ENCODE peak calls at places on chromosome 16, in seven cellular contexts. H is GM23248; K is naive thymus-derived CD4-positive, alpha-beta T cell; S is BJ; A is hepatocyte; D is fibroblast of the aortic adventitia; Z is fibroblast of pulmonary artery. C is an unnamed sample.

GRCh38 chr16:29290631-29291247 is 115.8 kb downstream of the NPIPB11 start:
- DNase-seq in S (peak), D (peak), H (peak), Z (peak), A (peak), K (peak), C (peak)

GRCh38 chr16:896261-897199 is 74.3 kb downstream of the LMF1 start:
- DNase-seq in H (no peak), A (no peak), Z (no peak), S (no peak), D (no peak), K (no peak), C (no peak)

GRCh38 chr16:71559855-71560254 is 17.0 kb downstream of the TAT start:
- DNase-seq in S (no peak), K (no peak), Z (no peak), A (no peak), D (no peak), H (no peak), C (no peak)

GRCh38 chr16:8644151-8644512 is 22.6 kb downstream of the METTL22 start:
- DNase-seq in D (no peak), Z (no peak), A (no peak), S (no peak), K (no peak), H (no peak), C (no peak)

GRCh38 chr16:13425840-13426239 is 494.1 kb upstream of the ERCC4 start:
- DNase-seq in H (no peak), S (no peak), D (no peak), A (no peak), Z (no peak), K (no peak), C (no peak)

GRCh38 chr16:58732545-58733247 is 1.4 kb downstream of the GOT2 start:
- DNase-seq in K (no peak), A (no peak), D (peak), Z (peak), S (no peak), H (peak), C (no peak)

GRCh38 chr16:19138601-19139000 is 24.8 kb downstream of the ITPRIPL2 start:
- DNase-seq in D (peak), S (peak), K (no peak), H (peak), Z (peak), A (peak), C (peak)

GRCh38 chr16:13377143-13377542 is 475.7 kb downstream of the SHISA9 start:
- DNase-seq in Z (no peak), D (no peak), H (no peak), S (no peak), K (no peak), A (no peak), C (no peak)

GRCh38 chr16:4404247-4404966 is 12.0 kb downstream of the CORO7 start:
- DNase-seq in H (peak), S (no peak), A (peak), D (no peak), K (no peak), Z (peak), C (peak)

GRCh38 chr16:47565454-47565853 is 104.3 kb downstream of the PHKB start:
- DNase-seq in K (no peak), A (no peak), S (no peak), Z (peak), D (peak), H (peak), C (no peak)

GRCh38 chr16:30570621-30571443 is 682 bp downstream of the ZNF688 start:
- DNase-seq in S (no peak), Z (peak), K (no peak), A (peak), H (peak), D (peak), C (no peak)

GRCh38 chr16:102060-102855 is 24.2 kb downstream of the MPG start:
- DNase-seq in H (no peak), K (no peak), D (peak), S (no peak), Z (peak), A (no peak), C (no peak)

GRCh38 chr16:31833047-31833446 is 40.6 kb upstream of the ZNF267 start:
- DNase-seq in Z (no peak), K (no peak), H (no peak), D (no peak), A (no peak), S (no peak), C (no peak)

GRCh38 chr16:46929378-46930332 is 43.8 kb downstream of the DNAJA2 start:
- DNase-seq in D (peak), S (no peak), A (peak), H (peak), K (peak), Z (peak), C (peak)

GRCh38 chr16:23679274-23679985 is 741 bp downstream of the PLK1 start:
- DNase-seq in H (no peak), K (no peak), A (peak), S (no peak), D (peak), Z (peak), C (peak)

GRCh38 chr16:47392114-47392513 is 68.7 kb downstream of the ITFG1 start:
- DNase-seq in Z (no peak), D (no peak), S (no peak), A (no peak), K (no peak), H (no peak), C (peak)

GRCh38 chr16:16162591-16162990 is 60.7 kb downstream of the ABCC6 start:
- DNase-seq in S (no peak), D (no peak), H (no peak), A (no peak), K (no peak), Z (no peak), C (no peak)

GRCh38 chr16:31265329-31266245 is 5.8 kb downstream of the ITGAM start:
- DNase-seq in D (peak), Z (peak), S (no peak), H (peak), A (peak), K (no peak), C (peak)

GRCh38 chr16:82011199-82011641 is at the start of gene SDR42E1:
- DNase-seq in H (no peak), D (no peak), A (no peak), Z (no peak), K (peak), S (no peak), C (no peak)

GRCh38 chr16:55710466-55710865 is 54.7 kb downstream of the SLC6A2 start:
- DNase-seq in H (peak), D (peak), A (peak), K (no peak), Z (peak), S (no peak), C (no peak)

GRCh38 chr16:58462997-58463891 is 36.7 kb upstream of the NDRG4 start:
- DNase-seq in A (no peak), Z (no peak), D (no peak), K (no peak), S (no peak), H (peak), C (no peak)

GRCh38 chr16:87658564-87659225 is 56.4 kb downstream of the JPH3 start:
- DNase-seq in K (no peak), S (no peak), D (no peak), Z (no peak), A (peak), H (no peak), C (no peak)

GRCh38 chr16:1335211-1335971 is 1.9 kb downstream of the BAIAP3 start:
- DNase-seq in D (no peak), H (no peak), A (no peak), Z (no peak), S (no peak), K (no peak), C (no peak)

GRCh38 chr16:56628486-56629035 is 3.0 kb downstream of the MT1E start:
- DNase-seq in H (peak), D (no peak), A (no peak), K (no peak), Z (no peak), S (no peak), C (no peak)

GRCh38 chr16:86680661-86681439 is 102.5 kb downstream of the FOXL1 start:
- DNase-seq in H (peak), D (peak), A (no peak), Z (peak), S (no peak), K (no peak), C (peak)

GRCh38 chr16:87100306-87101058 is 216.7 kb downstream of the C16orf95 start:
- DNase-seq in A (no peak), D (no peak), K (no peak), Z (no peak), S (no peak), H (no peak), C (no peak)

GRCh38 chr16:27253526-27253930 is 15.0 kb downstream of the NSMCE1 start:
- DNase-seq in A (no peak), S (peak), K (no peak), H (peak), Z (peak), D (peak), C (no peak)

GRCh38 chr16:27867122-27868110 is 196.1 kb downstream of the GSG1L start:
- DNase-seq in A (peak), D (peak), Z (peak), H (peak), K (no peak), S (peak), C (peak)

GRCh38 chr16:2704166-2704982 is 15.7 kb downstream of the PRSS27 start:
- DNase-seq in K (peak), A (no peak), D (no peak), Z (no peak), S (no peak), H (no peak), C (no peak)

GRCh38 chr16:16083421-16084156 is 134.2 kb downstream of the ABCC1 start:
- DNase-seq in K (no peak), Z (peak), A (no peak), H (peak), D (peak), S (no peak), C (no peak)

GRCh38 chr16:56225013-56225742 is 33.9 kb downstream of the GNAO1 start:
- DNase-seq in D (no peak), A (no peak), K (no peak), H (no peak), Z (no peak), S (no peak), C (no peak)

GRCh38 chr16:12971216-12971615 is 69.8 kb downstream of the SHISA9 start:
- DNase-seq in S (peak), A (peak), D (no peak), K (no peak), H (no peak), Z (no peak), C (peak)

GRCh38 chr16:82263456-82264159 is 93.6 kb upstream of the MPHOSPH6 start:
- DNase-seq in H (peak), D (peak), A (peak), K (no peak), Z (peak), S (no peak), C (peak)

DNA sequence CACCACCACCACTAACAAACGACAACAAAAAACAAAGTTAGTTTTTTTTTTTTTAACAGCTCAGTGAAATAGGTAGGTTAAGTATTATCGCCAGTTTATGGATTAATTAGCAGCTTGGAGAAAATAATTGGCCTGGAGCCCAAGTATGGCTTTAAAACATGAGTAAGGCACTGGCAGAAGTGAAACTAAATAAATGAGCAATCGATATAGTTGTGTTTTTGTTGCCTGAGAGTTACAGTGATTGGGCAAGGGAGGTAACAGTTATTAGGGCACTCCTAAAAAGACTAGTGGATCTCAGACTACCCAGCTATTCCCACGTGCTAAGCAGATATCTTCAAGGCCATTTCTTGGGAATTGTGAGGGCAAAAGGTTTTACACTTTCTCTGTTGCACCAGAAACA is 2.4 kb downstream of the MLKL start:
- DNase-seq in S (no peak), Z (no peak), D (peak), K (no peak), H (peak), A (no peak), C (no peak)
- H3K4me3 ChIP-seq in S (no peak), Z (no peak), D (peak), K (peak), H (peak), A (no peak), C (no peak)

GRCh38 chr16:89358030-89359005 is 132.0 kb downstream of the ANKRD11 start:
- DNase-seq in Z (no peak), A (no peak), K (peak), H (no peak), S (no peak), D (no peak), C (no peak)
- H3K4me3 ChIP-seq in Z (no peak), A (no peak), K (peak), H (no peak), S (no peak), D (no peak), C (no peak)

DNA sequence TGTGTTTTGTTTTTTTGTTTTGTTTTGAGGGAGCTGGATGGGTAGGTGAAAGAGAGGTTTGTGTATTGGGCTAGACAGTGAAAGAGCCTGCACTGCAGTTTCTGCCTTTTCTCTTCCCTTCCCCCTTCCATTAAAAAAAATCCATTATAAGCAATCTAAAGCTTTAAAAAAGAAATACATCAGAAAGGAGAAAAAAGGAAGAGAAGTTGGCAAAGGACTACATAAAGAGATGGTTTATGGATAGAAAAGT is 10.7 kb upstream of the EEF2K start:
- DNase-seq in A (no peak), H (no peak), D (no peak), S (no peak), Z (no peak), K (no peak), C (no peak)
- H3K4me3 ChIP-seq in A (no peak), H (no peak), D (no peak), S (no peak), Z (no peak), K (peak), C (peak)

GRCh38 chr16:67164599-67165061 is at the start of gene HSF4:
- DNase-seq in S (no peak), K (no peak), Z (no peak), D (no peak), A (peak), H (peak), C (no peak)

GRCh38 chr16:67162439-67163163 is 1.9 kb upstream of the HSF4 start:
- DNase-seq in H (no peak), D (no peak), A (no peak), Z (peak), S (no peak), K (no peak), C (no peak)

GRCh38 chr16:67161595-67162058 is 1.9 kb downstream of the FBXL8 start:
- DNase-seq in Z (no peak), A (no peak), S (no peak), D (no peak), H (no peak), K (no peak), C (no peak)

GRCh38 chr16:67163903-67164558 is 514 bp upstream of the HSF4 start:
- DNase-seq in A (no peak), D (no peak), K (no peak), H (no peak), S (no peak), Z (no peak), C (no peak)

DNA sequence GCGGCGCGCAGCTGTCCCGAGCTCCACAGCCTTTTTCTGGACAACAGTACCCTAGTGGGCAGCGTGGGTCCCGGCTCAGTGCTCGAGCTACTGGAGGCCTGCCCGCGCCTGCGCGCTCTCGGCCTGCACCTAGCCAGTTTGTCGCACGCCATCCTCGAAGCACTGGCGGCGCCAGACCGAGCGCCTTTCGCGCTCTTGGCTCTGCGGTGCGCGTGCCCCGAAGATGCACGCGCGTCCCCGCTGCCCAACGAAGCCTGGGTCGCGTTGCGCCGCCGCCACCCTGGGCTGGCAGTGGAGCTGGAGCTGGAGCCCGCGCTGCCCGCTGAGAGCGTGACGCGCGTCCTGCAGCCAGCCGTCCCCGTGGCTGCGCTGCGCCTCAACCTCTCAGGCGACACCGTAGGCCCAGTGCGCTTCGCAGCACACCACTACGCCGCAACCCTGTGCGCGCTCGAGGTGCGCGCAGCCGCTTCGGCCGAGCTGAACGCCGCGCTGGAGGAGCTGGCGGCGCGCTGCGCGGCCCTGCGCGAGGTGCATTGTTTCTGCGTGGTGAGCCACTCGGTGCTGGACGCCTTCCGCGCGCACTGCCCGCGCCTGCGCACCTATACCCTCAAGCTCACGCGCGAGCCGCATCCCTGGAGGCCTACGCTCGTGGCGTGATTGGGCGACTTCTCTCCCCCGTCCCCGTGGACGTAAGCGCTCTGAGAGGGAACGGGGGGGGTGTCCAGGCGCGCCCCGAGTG is 1.2 kb upstream of the HSF4 start:
- DNase-seq in K (peak), D (peak), Z (peak), A (no peak), H (no peak), S (no peak), C (no peak)
- H3K4me3 ChIP-seq in K (peak), D (peak), Z (no peak), A (no peak), H (no peak), S (no peak), C (no peak)

GRCh38 chr16:68286153-68287074 is 22.1 kb downstream of the SLC7A6 start:
- DNase-seq in K (peak), S (no peak), A (no peak), Z (no peak), D (no peak), H (no peak), C (no peak)
- H3K4me3 ChIP-seq in K (peak), S (no peak), A (no peak), Z (no peak), D (no peak), H (no peak), C (no peak)

GRCh38 chr16:11310634-11310977 is 29.5 kb upstream of the PRM1 start:
- DNase-seq in A (no peak), S (no peak), H (no peak), D (no peak), Z (no peak), K (no peak), C (no peak)
- H3K4me3 ChIP-seq in A (no peak), S (no peak), H (no peak), D (no peak), Z (no peak), K (peak), C (no peak)

GRCh38 chr16:10939649-10940206 is 2.5 kb downstream of the DEXI start:
- DNase-seq in H (no peak), K (no peak), S (no peak), Z (no peak), D (no peak), A (no peak), C (no peak)
- H3K4me3 ChIP-seq in H (peak), K (peak), S (no peak), Z (peak), D (peak), A (peak), C (no peak)

GRCh38 chr16:69444873-69445517 is 20.6 kb downstream of the CYB5B start:
- DNase-seq in S (no peak), H (peak), K (no peak), A (no peak), Z (peak), D (peak), C (peak)

GRCh38 chr16:69443809-69444611 is 19.6 kb downstream of the CYB5B start:
- DNase-seq in K (peak), Z (peak), A (no peak), H (peak), D (peak), S (no peak), C (peak)

GRCh38 chr16:69453936-69454335 is 29.5 kb downstream of the CYB5B start:
- DNase-seq in A (no peak), S (no peak), Z (no peak), K (no peak), D (no peak), H (no peak), C (no peak)

GRCh38 chr16:69451166-69451565 is 26.7 kb downstream of the CYB5B start:
- DNase-seq in H (no peak), A (no peak), S (no peak), Z (no peak), D (no peak), K (no peak), C (no peak)

DNA sequence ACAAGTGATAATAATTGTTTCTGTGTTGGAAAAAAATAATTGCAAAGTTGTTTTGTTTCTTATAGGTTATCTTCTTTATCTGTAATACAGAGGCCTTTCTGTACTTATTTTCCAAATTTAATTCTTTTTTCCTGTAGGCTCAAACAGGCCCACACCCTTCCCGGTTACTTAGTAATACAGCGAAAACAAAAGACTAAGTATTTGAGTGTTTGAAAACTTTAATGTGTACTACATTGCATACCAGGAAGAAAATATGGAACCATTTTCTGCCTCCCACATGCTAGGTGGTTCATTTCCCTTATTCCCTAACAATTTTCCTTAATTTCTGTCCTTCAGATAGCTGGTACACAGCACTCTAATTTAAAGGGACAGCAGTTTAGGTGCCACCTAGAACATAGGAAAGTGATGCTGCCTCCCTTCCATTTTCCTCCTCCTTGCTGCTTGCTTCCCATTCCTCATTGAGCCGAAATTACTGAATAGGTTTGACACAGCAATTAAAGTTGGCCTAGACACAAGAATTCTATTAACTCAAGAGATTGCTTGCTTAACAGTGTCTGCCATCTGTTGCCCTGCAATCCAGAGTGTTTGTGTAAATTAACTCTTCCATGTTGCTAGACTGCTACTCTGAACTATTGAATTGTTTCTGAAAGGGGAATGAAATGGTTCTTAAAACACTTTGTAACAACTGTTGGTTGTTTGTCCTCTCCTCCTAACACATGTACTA is 24.2 kb downstream of the CYB5B start:
- DNase-seq in Z (peak), S (no peak), K (no peak), A (no peak), D (peak), H (peak), C (no peak)
- H3K4me3 ChIP-seq in Z (no peak), S (no peak), K (no peak), A (no peak), D (no peak), H (peak), C (no peak)

GRCh38 chr16:21160276-21160675 is 1.8 kb downstream of the LDAF1 start:
- DNase-seq in A (no peak), K (no peak), Z (no peak), S (no peak), D (no peak), H (no peak), C (no peak)

GRCh38 chr16:21159281-21159951 is 942 bp downstream of the LDAF1 start:
- DNase-seq in K (peak), A (peak), Z (no peak), H (peak), D (no peak), S (no peak), C (no peak)

GRCh38 chr16:21162661-21163151 is 4.2 kb downstream of the LDAF1 start:
- DNase-seq in A (no peak), H (peak), Z (peak), S (peak), D (peak), K (no peak), C (no peak)

GRCh38 chr16:21163576-21163975 is 5.1 kb downstream of the LDAF1 start:
- DNase-seq in Z (no peak), A (no peak), S (no peak), H (peak), D (no peak), K (no peak), C (no peak)

GRCh38 chr16:21161211-21161610 is 2.7 kb downstream of the LDAF1 start:
- DNase-seq in Z (peak), S (no peak), H (peak), K (no peak), D (peak), A (no peak), C (no peak)
- H3K4me3 ChIP-seq in Z (no peak), S (no peak), H (no peak), K (no peak), D (no peak), A (no peak), C (no peak)